ENCODE peak calls at places on chromosomes 2 and 18, in seven cellular contexts. M is heart right ventricle; O is stimulated activated naive B cell treated with anti-CD40 and anti-IgM and Interleukin-4, amounts not matched to agents 10 μg/mL and 1 μg/mL and 100 μg/mL, for 72 hours; F is mesothelial cell of epicardium; Z is iPS DF 19.7; I is MCF 10A; U is GM13977. Y is an unnamed sample.

GRCh38 chr18:76441668-76442412 is 53.2 kb downstream of the ZNF516 start:
- DNase-seq in M (no peak), O (no peak), F (no peak), Z (no peak), I (no peak), U (no peak), Y (peak; percentile 7)

GRCh38 chr2:237862528-237862895 is 3.1 kb downstream of the RAMP1 start:
- DNase-seq in M (no peak), O (no peak), F (no peak), Z (no peak), I (no peak), U (no peak), Y (no peak)

GRCh38 chr2:179703702-179704101 is 157.7 kb downstream of the ZNF385B start:
- DNase-seq in M (no peak), O (no peak), F (no peak), Z (no peak), I (no peak), U (no peak), Y (no peak)

GRCh38 chr2:128467321-128467901 is 148.7 kb upstream of the HS6ST1 start:
- DNase-seq in M (peak; percentile 74), O (no peak), F (peak; percentile 31), Z (no peak), I (no peak), U (no peak), Y (no peak)

GRCh38 chr2:149236413-149236812 is 94.0 kb upstream of the LYPD6 start:
- DNase-seq in M (no peak), O (no peak), F (no peak), Z (no peak), I (no peak), U (no peak), Y (no peak)

GRCh38 chr2:73832905-73833304 is 4.1 kb downstream of the STAMBP start:
- DNase-seq in M (no peak), O (no peak), F (no peak), Z (no peak), I (peak; percentile 35), U (no peak), Y (no peak)

GRCh38 chr18:51448949-51449348 is 251.5 kb upstream of the MEX3C start:
- DNase-seq in M (no peak), O (no peak), F (no peak), Z (no peak), I (no peak), U (no peak), Y (no peak)

GRCh38 chr2:239727182-239727775 is 297.9 kb downstream of the NDUFA10 start:
- DNase-seq in M (no peak), O (no peak), F (no peak), Z (no peak), I (no peak), U (no peak), Y (no peak)

GRCh38 chr2:139369423-139370409 is 589.5 kb upstream of the NXPH2 start:
- DNase-seq in M (no peak), O (no peak), F (no peak), Z (peak; percentile 59), I (no peak), U (no peak), Y (no peak)

GRCh38 chr2:30661173-30662107 is 145.8 kb downstream of the CAPN13 start:
- DNase-seq in M (no peak), O (no peak), F (no peak), Z (no peak), I (no peak), U (no peak), Y (no peak)

GRCh38 chr2:58702302-58702696 is 461.2 kb upstream of the FANCL start:
- DNase-seq in M (no peak), O (no peak), F (no peak), Z (peak; percentile 30), I (no peak), U (no peak), Y (no peak)

GRCh38 chr2:1283020-1283801 is 130.1 kb upstream of the TPO start:
- DNase-seq in M (no peak), O (no peak), F (no peak), Z (no peak), I (no peak), U (no peak), Y (no peak)

GRCh38 chr2:238557855-238558435 is 131.2 kb downstream of the ASB1 start:
- DNase-seq in M (no peak), O (no peak), F (no peak), Z (no peak), I (no peak), U (peak; percentile 4), Y (no peak)

GRCh38 chr18:57427429-57428181 is 7.6 kb upstream of the ONECUT2 start:
- DNase-seq in M (no peak), O (no peak), F (no peak), Z (no peak), I (no peak), U (peak; percentile 39), Y (no peak)

GRCh38 chr18:51012441-51012840 is 17.6 kb upstream of the SMAD4 start:
- DNase-seq in M (no peak), O (no peak), F (no peak), Z (no peak), I (no peak), U (no peak), Y (no peak)

GRCh38 chr2:48854681-48855080 is 99.2 kb upstream of the LHCGR start:
- DNase-seq in M (no peak), O (no peak), F (no peak), Z (no peak), I (no peak), U (no peak), Y (no peak)

GRCh38 chr2:8258406-8258805 is 423.4 kb upstream of the ID2 start:
- DNase-seq in M (no peak), O (no peak), F (no peak), Z (no peak), I (no peak), U (no peak), Y (no peak)

GRCh38 chr2:164689020-164689419 is 67.7 kb upstream of the GRB14 start:
- DNase-seq in M (no peak), O (no peak), F (no peak), Z (no peak), I (no peak), U (no peak), Y (no peak)

GRCh38 chr2:47079515-47080412 is 75.3 kb downstream of the STPG4 start:
- DNase-seq in M (no peak), O (no peak), F (no peak), Z (no peak), I (no peak), U (no peak), Y (no peak)

GRCh38 chr2:10161961-10162441 is 39.5 kb downstream of the RRM2 start:
- DNase-seq in M (no peak), O (no peak), F (no peak), Z (no peak), I (peak; percentile 84), U (no peak), Y (no peak)

GRCh38 chr2:148614332-148615049 is 30.1 kb upstream of the EPC2 start:
- DNase-seq in M (no peak), O (peak; percentile 10), F (peak; percentile 71), Z (no peak), I (peak; percentile 50), U (peak; percentile 71), Y (no peak)

GRCh38 chr18:42545825-42546224 is 569.7 kb downstream of the RIT2 start:
- DNase-seq in M (no peak), O (no peak), F (no peak), Z (no peak), I (peak; percentile 90), U (no peak), Y (no peak)

GRCh38 chr2:103959174-103960125 is 894.5 kb upstream of the POU3F3 start:
- DNase-seq in M (peak; percentile 12), O (no peak), F (peak; percentile 49), Z (peak; percentile 3), I (peak; percentile 50), U (no peak), Y (peak; percentile 21)

GRCh38 chr2:45885111-45885685 is 233.7 kb downstream of the PRKCE start:
- DNase-seq in M (no peak), O (no peak), F (no peak), Z (no peak), I (no peak), U (no peak), Y (no peak)

GRCh38 chr2:133324150-133324561 is 244.1 kb downstream of the NCKAP5 start:
- DNase-seq in M (no peak), O (no peak), F (no peak), Z (no peak), I (peak; percentile 4), U (no peak), Y (no peak)

GRCh38 chr2:118014492-118014824 is 588 bp upstream of the CCDC93 start:
- DNase-seq in M (no peak), O (no peak), F (no peak), Z (no peak), I (no peak), U (peak; percentile 33), Y (peak; percentile 19)

GRCh38 chr2:174729797-174730529 is 34.3 kb downstream of the CHRNA1 start:
- DNase-seq in M (no peak), O (no peak), F (no peak), Z (no peak), I (no peak), U (no peak), Y (no peak)

GRCh38 chr2:18312818-18313217 is 247.6 kb downstream of the RDH14 start:
- DNase-seq in M (no peak), O (no peak), F (no peak), Z (no peak), I (peak; percentile 21), U (no peak), Y (no peak)

GRCh38 chr2:42961385-42961800 is 169.0 kb upstream of the HAAO start:
- DNase-seq in M (peak; percentile 72), O (no peak), F (no peak), Z (no peak), I (no peak), U (no peak), Y (no peak)

GRCh38 chr2:237182422-237183123 is 96.9 kb downstream of the COPS8 start:
- DNase-seq in M (no peak), O (no peak), F (no peak), Z (no peak), I (no peak), U (no peak), Y (no peak)

GRCh38 chr2:195559431-195559914 is 97.6 kb upstream of the SLC39A10 start:
- DNase-seq in M (peak; percentile 23), O (peak; percentile 58), F (no peak), Z (peak; percentile 54), I (no peak), U (peak; percentile 74), Y (no peak)

GRCh38 chr18:30965237-30965636 is 77.3 kb downstream of the DSC3 start:
- DNase-seq in M (no peak), O (no peak), F (no peak), Z (no peak), I (no peak), U (no peak), Y (no peak)

GRCh38 chr2:672606-672905 is 4.7 kb downstream of the TMEM18 start:
- DNase-seq in M (no peak), O (no peak), F (no peak), Z (no peak), I (no peak), U (no peak), Y (no peak)